ENCODE peak calls at places on chromosomes 6 and 20, in ten cellular contexts. S, R, M, A, X, V, H, T, W and C are unnamed samples.

GRCh38 chr20:49482621-49483017 is at the start of gene KCNB1:
- DNase-seq in T (peak), S (no peak), V (peak), R (peak), M (peak), H (no peak), X (peak), A (no peak), W (peak), C (no peak)

GRCh38 chr6:151004415-151005024 is 139.0 kb downstream of the MTHFD1L start:
- DNase-seq in H (no peak), R (no peak), M (no peak), W (no peak), S (peak), T (no peak), V (no peak), A (no peak), X (no peak), C (peak)

GRCh38 chr6:79062708-79063107 is 15.3 kb downstream of the PHIP start:
- DNase-seq in V (no peak), M (no peak), S (no peak), R (no peak), X (no peak), A (no peak), H (no peak), W (no peak), T (no peak), C (no peak)

GRCh38 chr20:36988494-36988966 is 37.0 kb upstream of the SAMHD1 start:
- DNase-seq in R (no peak), H (no peak), M (no peak), A (no peak), V (no peak), W (no peak), S (no peak), T (no peak), X (peak), C (peak)

GRCh38 chr6:107668826-107669474 is 155.2 kb downstream of the SCML4 start:
- DNase-seq in H (peak), A (no peak), T (no peak), M (no peak), V (no peak), R (peak), X (peak), W (peak), S (no peak), C (no peak)

GRCh38 chr6:165877192-165877591 is 214.2 kb upstream of the PDE10A start:
- DNase-seq in H (no peak), A (no peak), M (no peak), V (no peak), R (no peak), S (no peak), T (no peak), X (no peak), W (no peak), C (no peak)

GRCh38 chr6:169404828-169405227 is 151.2 kb upstream of the THBS2 start:
- DNase-seq in M (no peak), H (no peak), A (no peak), V (no peak), S (no peak), R (no peak), X (no peak), T (no peak), W (no peak), C (no peak)

GRCh38 chr6:1598433-1598832 is 11.3 kb upstream of the FOXC1 start:
- DNase-seq in A (no peak), V (no peak), T (no peak), W (no peak), H (no peak), X (no peak), R (no peak), M (no peak), S (no peak), C (no peak)

GRCh38 chr6:157762636-157763035 is 60.4 kb upstream of the SNX9 start:
- DNase-seq in R (no peak), H (no peak), V (no peak), X (peak), T (peak), M (no peak), W (no peak), A (no peak), S (no peak), C (no peak)

GRCh38 chr20:57387463-57387862 is 3.7 kb upstream of the RBM38 start:
- DNase-seq in M (no peak), R (no peak), T (no peak), H (no peak), S (no peak), A (no peak), W (no peak), X (no peak), V (no peak), C (no peak)

GRCh38 chr6:170107606-170108222 is 183.2 kb downstream of the DLL1 start:
- DNase-seq in V (no peak), W (peak), T (peak), A (no peak), S (no peak), H (no peak), X (no peak), R (peak), M (no peak), C (no peak)

GRCh38 chr20:57398901-57399535 is 7.8 kb downstream of the RBM38 start:
- DNase-seq in M (no peak), H (no peak), A (no peak), W (no peak), X (no peak), S (no peak), R (no peak), T (no peak), V (no peak), C (no peak)

GRCh38 chr20:63082308-63082938 is 75.7 kb upstream of the BHLHE23 start:
- DNase-seq in S (no peak), X (peak), H (peak), T (peak), R (no peak), A (no peak), M (no peak), W (peak), V (peak), C (no peak)

GRCh38 chr6:43125555-43125954 is 45.5 kb upstream of the SRF start:
- DNase-seq in M (no peak), R (no peak), V (no peak), A (no peak), H (no peak), W (no peak), S (no peak), X (no peak), T (no peak), C (no peak)

GRCh38 chr6:158536891-158537798 is 22.7 kb upstream of the TMEM181 start:
- DNase-seq in V (peak), M (peak), X (peak), T (peak), W (peak), R (no peak), A (peak), S (no peak), H (no peak), C (no peak)

GRCh38 chr6:54935739-54936138 is 89.2 kb downstream of the FAM83B start:
- DNase-seq in W (no peak), T (no peak), M (no peak), X (no peak), R (no peak), V (no peak), S (no peak), H (no peak), A (no peak), C (no peak)

GRCh38 chr20:11234181-11234969 is 560.6 kb upstream of the JAG1 start:
- DNase-seq in X (no peak), S (no peak), W (no peak), M (no peak), T (no peak), A (no peak), H (no peak), V (no peak), R (no peak), C (no peak)